ENCODE peak calls at places on chromosomes 13 and 19, in five cellular contexts. F is SK-N-SH, Q is IMR-90, Z is HepG2, P is K562. U is an unnamed sample.

GRCh38 chr19:13398780-13399726 is 107.2 kb downstream of the CACNA1A start:
- DNase-seq in F (no peak), Q (peak), Z (no peak), P (peak), U (no peak)

GRCh38 chr13:41179593-41180250 is 14.6 kb downstream of the KBTBD7 start:
- DNase-seq in F (no peak), Q (peak), Z (no peak), P (no peak), U (no peak)

GRCh38 chr19:18557474-18558201 is at the start of gene KXD1:
- DNase-seq in F (peak), Q (peak), Z (peak), P (peak), U (peak)

GRCh38 chr19:13797870-13798269 is 2.6 kb downstream of the ZSWIM4 start:
- DNase-seq in F (no peak), Q (peak), Z (no peak), P (no peak), U (no peak)

GRCh38 chr13:41222259-41222852 is 28.0 kb upstream of the KBTBD7 start:
- DNase-seq in F (peak), Q (peak), Z (peak), P (peak), U (peak)

GRCh38 chr19:11963566-11964355 is 1.1 kb upstream of the ZNF763 start:
- DNase-seq in F (peak), Q (peak), Z (peak), P (peak), U (peak)

GRCh38 chr13:48686810-48687209 is 33.1 kb downstream of the CYSLTR2 start:
- DNase-seq in F (no peak), Q (no peak), Z (no peak), P (no peak), U (no peak)

GRCh38 chr19:3057275-3057714 is 5.0 kb downstream of the TLE5 start:
- DNase-seq in F (no peak), Q (no peak), Z (no peak), P (peak), U (no peak)

GRCh38 chr19:2385053-2385721 is 25.1 kb downstream of the TMPRSS9 start:
- DNase-seq in F (peak), Q (peak), Z (peak), P (peak), U (no peak)

GRCh38 chr19:2550431-2551171 is 74.7 kb downstream of the GADD45B start:
- DNase-seq in F (peak), Q (no peak), Z (no peak), P (no peak), U (no peak)

GRCh38 chr19:46192990-46193650 is 36.4 kb upstream of the IGFL1 start:
- DNase-seq in F (no peak), Q (peak), Z (peak), P (peak), U (no peak)
- TF ChIP-seq MXI1 in F (no peak), Q (no peak), Z (no peak), P (no peak), U (no peak)

GRCh38 chr13:46893820-46894533 is 2.9 kb downstream of the HTR2A start:
- DNase-seq in F (peak), Q (peak), Z (no peak), P (peak), U (peak)
- TF ChIP-seq MXI1 in F (peak), Q (peak), Z (no peak), P (no peak), U (no peak)

GRCh38 chr19:34124828-34125227 is 47.5 kb upstream of the LSM14A start:
- DNase-seq in F (peak), Q (no peak), Z (peak), P (no peak), U (no peak)
- TF ChIP-seq MXI1 in F (no peak), Q (no peak), Z (no peak), P (no peak), U (no peak)

DNA sequence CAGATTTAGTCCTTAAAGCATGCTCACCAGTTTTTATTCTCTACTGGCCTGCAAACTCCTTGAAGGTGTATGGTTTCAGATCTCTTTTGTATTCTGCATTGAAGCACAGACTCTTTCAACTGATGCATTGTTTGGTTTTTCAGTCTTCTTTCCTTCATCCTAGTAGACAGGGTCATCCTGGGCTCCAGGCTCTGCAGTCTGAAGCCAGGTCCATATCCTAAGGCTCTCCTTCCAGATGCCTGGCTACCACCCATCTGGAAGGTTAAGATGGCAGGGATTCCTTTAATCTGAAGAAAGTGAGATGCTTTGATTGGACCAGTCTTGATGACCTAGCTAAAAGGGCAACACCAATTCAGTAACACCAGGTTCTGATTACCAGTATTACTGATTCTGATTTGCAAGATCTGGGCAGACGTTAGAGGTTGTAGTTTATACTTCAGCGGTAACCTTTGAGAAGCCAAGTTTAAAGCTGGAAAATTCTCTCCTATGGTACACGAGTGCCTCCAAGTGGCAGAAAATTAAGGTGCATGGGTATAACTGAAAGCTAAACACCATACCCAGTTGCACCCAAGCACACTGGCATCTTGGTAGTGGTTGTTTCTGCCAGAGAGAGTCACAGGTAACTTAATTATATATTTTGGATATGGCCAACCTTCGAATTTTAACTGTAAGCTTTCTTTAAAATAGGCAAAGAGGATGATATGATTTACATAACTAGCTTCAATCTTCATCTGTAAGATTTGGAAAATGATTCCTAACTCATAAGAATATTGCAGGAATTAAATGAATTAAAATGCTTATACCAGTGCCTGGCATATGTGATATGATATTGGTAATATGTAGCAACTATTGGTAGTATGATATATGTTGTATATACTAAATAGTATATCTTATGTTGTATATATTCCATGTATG is 1651.9 kb upstream of the MIR17HG start:
- DNase-seq in F (peak), Q (peak), Z (peak), P (peak), U (no peak)
- TF ChIP-seq MXI1 in F (no peak), Q (no peak), Z (no peak), P (no peak), U (no peak)

GRCh38 chr13:75485286-75486062 is 3.5 kb upstream of the TBC1D4 start:
- DNase-seq in F (no peak), Q (peak), Z (peak), P (no peak), U (no peak)

GRCh38 chr13:75486654-75487053 is 4.7 kb upstream of the TBC1D4 start:
- DNase-seq in F (no peak), Q (no peak), Z (no peak), P (no peak), U (no peak)

GRCh38 chr13:75482820-75483079 is 781 bp upstream of the TBC1D4 start:
- DNase-seq in F (no peak), Q (no peak), Z (no peak), P (no peak), U (no peak)

GRCh38 chr13:75489502-75490263 is 7.7 kb upstream of the TBC1D4 start:
- DNase-seq in F (no peak), Q (peak), Z (peak), P (no peak), U (peak)

DNA sequence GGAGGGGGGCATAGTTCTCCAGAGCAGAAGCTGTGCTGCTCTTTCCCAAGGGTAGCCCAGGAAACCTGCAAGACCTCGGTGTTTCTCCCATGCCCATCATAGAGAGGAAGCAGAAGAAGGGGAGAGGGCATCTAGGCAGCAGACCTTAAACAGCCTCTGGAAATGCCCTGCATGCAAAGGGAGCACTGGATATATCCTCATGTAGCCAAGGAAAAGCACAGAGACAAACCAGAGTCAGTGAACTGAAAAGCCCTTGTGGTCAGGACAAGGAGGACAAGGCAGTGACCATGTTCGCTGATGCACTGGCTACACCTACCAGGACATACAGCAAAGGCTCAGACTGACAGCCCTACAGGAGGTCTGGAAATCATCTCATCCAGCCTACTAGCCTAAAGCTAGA is 4.2 kb upstream of the TBC1D4 start:
- DNase-seq in F (no peak), Q (no peak), Z (peak), P (no peak), U (no peak)
- TF ChIP-seq MXI1 in F (no peak), Q (no peak), Z (no peak), P (no peak), U (no peak)

GRCh38 chr19:49224856-49225255 is 67.3 kb downstream of the TRPM4 start:
- DNase-seq in F (peak), Q (peak), Z (peak), P (peak), U (no peak)
- TF ChIP-seq MXI1 in F (no peak), Q (no peak), Z (no peak), P (no peak), U (no peak)

GRCh38 chr19:4990306-4990705 is 21.4 kb downstream of the KDM4B start:
- DNase-seq in F (peak), Q (no peak), Z (no peak), P (no peak), U (no peak)
- TF ChIP-seq MXI1 in F (no peak), Q (no peak), Z (no peak), P (no peak), U (no peak)

DNA sequence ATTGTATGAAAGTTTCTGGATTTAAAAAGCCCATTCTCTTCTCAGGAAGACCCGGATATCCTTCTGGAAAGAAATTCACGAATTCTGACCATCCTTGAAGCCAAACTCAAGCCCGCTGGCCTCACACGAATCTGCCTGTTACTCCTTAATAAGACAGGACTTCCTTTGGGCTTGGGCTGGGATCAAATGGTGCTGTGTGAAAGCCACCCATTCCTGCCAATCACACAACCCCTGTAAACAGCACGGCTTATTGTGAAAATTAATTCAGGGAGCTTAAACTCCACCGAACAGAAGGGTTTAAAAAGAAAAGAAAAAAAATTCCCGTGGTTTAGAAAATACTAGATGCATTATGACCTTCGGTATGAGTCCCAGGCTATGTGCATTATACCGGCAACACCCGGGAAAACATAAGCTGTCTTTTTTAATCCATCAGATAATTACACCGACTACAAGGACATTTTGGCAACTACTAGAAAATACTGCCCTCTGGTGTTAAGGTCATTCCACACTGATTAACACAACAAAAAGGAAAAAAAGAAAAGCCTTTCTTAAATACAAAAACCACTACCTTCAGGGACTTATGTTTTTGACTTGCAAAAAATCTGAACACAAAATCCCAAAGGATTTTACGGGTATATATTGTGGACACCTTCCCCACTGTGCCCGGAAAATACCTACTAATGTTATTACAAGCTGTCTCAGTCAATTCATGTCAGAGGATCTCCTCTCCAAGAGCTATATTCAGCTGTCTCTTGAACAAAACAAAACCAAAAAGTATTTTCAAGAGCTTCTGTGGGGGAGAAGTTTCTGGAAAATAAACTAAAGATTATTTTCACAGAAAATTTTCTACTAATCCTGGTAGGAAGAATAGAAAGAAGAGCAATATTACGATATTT is 76.0 kb upstream of the LSM14A start:
- DNase-seq in F (peak), Q (peak), Z (peak), P (peak), U (no peak)
- TF ChIP-seq MXI1 in F (no peak), Q (no peak), Z (no peak), P (no peak), U (no peak)

U was measured in GM12878.